ENCODE peak calls at places on chromosomes 5 and 9, in eight cellular contexts. M is upper lobe of left lung, A is tibial nerve, G is transverse colon, J is testis, Q is breast epithelium, S is IMR-90, C is body of pancreas. E is an unnamed sample.

GRCh38 chr9:118946669-118947068 is 422.6 kb downstream of the BRINP1 start:
- DNase-seq in J (no peak), G (no peak), M (no peak), C (no peak), Q (no peak), S (no peak), A (no peak), E (no peak)

GRCh38 chr9:111036946-111037743 is 1.1 kb downstream of the LPAR1 start:
- DNase-seq in M (no peak), J (peak; percentile 33), G (no peak), C (no peak), S (peak; percentile 37), Q (no peak), A (no peak), E (no peak)

GRCh38 chr9:129407905-129408452 is 212.9 kb downstream of the C9orf50 start:
- DNase-seq in J (no peak), A (no peak), G (no peak), M (no peak), Q (no peak), S (no peak), C (no peak), E (no peak)

GRCh38 chr9:120152295-120152694 is 427.7 kb downstream of the CDK5RAP2 start:
- DNase-seq in J (peak; percentile 31), A (no peak), Q (no peak), M (no peak), C (no peak), S (no peak), G (no peak), E (no peak)

GRCh38 chr5:139294372-139295165 is 1.0 kb downstream of the MATR3 start:
- DNase-seq in J (peak; percentile 87), G (peak; percentile 78), S (peak; percentile 82), Q (peak; percentile 69), C (peak; percentile 66), A (peak; percentile 72), M (peak; percentile 95), E (peak; percentile 68)

GRCh38 chr5:22541037-22541436 is 312.1 kb downstream of the CDH12 start:
- DNase-seq in C (no peak), Q (no peak), S (no peak), A (no peak), J (no peak), M (no peak), G (no peak), E (no peak)

GRCh38 chr9:94933429-94933828 is 206.9 kb downstream of the AOPEP start:
- DNase-seq in S (peak; percentile 61), G (no peak), A (no peak), J (no peak), M (no peak), C (no peak), Q (no peak), E (no peak)

GRCh38 chr5:147037517-147038205 is 159.1 kb upstream of the PPP2R2B start:
- DNase-seq in M (no peak), Q (no peak), C (no peak), S (peak; percentile 20), J (no peak), G (no peak), A (no peak), E (no peak)

GRCh38 chr5:54719384-54720306 is 202.1 kb downstream of the SNX18 start:
- DNase-seq in C (no peak), S (peak; percentile 81), J (no peak), M (peak; percentile 8), Q (no peak), A (no peak), G (no peak), E (peak; percentile 53)

GRCh38 chr5:173494446-173494845 is 122.0 kb downstream of the BOD1 start:
- DNase-seq in M (no peak), J (no peak), A (no peak), G (no peak), Q (no peak), S (no peak), C (no peak), E (no peak)

GRCh38 chr9:97740848-97741821 is 44.0 kb upstream of the XPA start:
- DNase-seq in J (peak; percentile 61), C (peak; percentile 60), A (peak; percentile 14), S (peak; percentile 62), M (peak; percentile 89), Q (peak; percentile 56), G (peak; percentile 23), E (peak; percentile 60)

GRCh38 chr5:127040779-127041520 is 10.6 kb upstream of the MARCHF3 start:
- DNase-seq in M (no peak), Q (no peak), J (no peak), C (no peak), S (peak; percentile 54), A (no peak), G (peak; percentile 56), E (peak; percentile 28)

GRCh38 chr5:187617-188451 is 3.5 kb upstream of the LRRC14B start:
- DNase-seq in S (no peak), J (no peak), G (no peak), C (no peak), M (peak; percentile 70), A (no peak), Q (no peak), E (no peak)
- TF ChIP-seq POLR2A in S (no peak), J (no peak), G (no peak), C (no peak), M (no peak), A (no peak), Q (no peak), E (no peak)

GRCh38 chr5:55913396-55914140 is 62.4 kb downstream of the IL31RA start:
- DNase-seq in C (no peak), A (no peak), J (no peak), S (no peak), G (no peak), M (no peak), Q (no peak), E (no peak)
- H3K4me3 ChIP-seq in C (no peak overlapping the region), A (no peak overlapping the region), J (no peak overlapping the region), S (no peak overlapping the region), G (no peak overlapping the region), M (no peak overlapping the region), Q (no peak overlapping the region), E (no peak overlapping the region)

GRCh38 chr5:132823481-132824050 is 6.9 kb downstream of the SHROOM1 start:
- DNase-seq in A (no peak), Q (no peak), S (no peak), J (no peak), M (no peak), G (no peak), C (no peak), E (no peak)

GRCh38 chr5:132821791-132822190 is 8.7 kb downstream of the SHROOM1 start:
- DNase-seq in S (peak; percentile 87), A (no peak), G (no peak), C (no peak), M (no peak), Q (no peak), J (peak; percentile 1), E (no peak)

GRCh38 chr5:132824426-132824825 is 6.0 kb downstream of the SHROOM1 start:
- DNase-seq in A (no peak), S (no peak), M (no peak), C (no peak), J (no peak), Q (no peak), G (no peak), E (no peak)

GRCh38 chr5:132821350-132821749 is 8.2 kb downstream of the SOWAHA start:
- DNase-seq in A (no peak), Q (no peak), J (peak; percentile 5), G (no peak), M (no peak), C (no peak), S (no peak), E (no peak)

DNA sequence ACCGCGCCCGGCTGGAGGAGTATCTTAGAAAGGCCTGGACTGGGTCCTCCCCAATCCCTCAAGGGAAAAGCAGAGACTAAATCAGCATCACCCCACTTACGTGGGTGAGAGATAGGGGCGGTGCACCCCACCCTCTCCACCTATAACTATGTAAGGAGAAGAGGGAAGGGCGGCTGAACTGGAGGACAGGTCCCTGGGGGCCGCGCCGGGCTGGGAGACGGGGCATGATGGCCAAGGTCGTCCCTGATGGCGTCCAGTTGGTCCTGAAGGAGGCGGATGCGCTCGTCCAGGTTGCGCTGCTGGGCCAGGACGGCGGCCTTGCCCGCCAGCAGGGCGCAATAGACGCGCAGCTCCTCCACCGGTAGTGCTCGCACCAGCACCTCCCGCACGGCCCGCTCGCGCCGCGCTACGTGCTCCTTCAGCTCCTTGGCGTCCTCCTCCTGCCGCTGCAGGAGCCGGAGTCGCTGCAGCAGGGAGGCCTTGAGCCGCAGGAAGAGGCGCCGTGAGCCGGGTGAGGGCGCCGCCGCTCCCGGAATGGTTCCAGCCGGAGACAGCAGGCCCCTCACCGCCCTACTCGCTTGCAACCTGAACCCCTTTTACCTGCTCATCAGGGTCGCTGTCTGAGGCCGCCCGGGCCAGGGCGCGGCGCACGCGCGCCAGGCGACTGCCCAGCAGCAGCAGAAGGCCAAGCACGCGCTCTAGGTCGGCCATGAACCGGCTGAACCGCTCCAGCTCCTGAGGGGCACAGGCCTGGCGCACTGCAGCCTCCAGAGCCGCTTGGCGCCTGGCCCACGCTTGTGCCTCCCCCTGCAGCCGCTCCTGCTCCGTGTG is 7.6 kb downstream of the SHROOM1 start:
- DNase-seq in G (no peak), Q (no peak), J (peak; percentile 63), M (peak; percentile 89), S (no peak), C (peak; percentile 38), A (no peak), E (no peak)
- TF ChIP-seq CTCF in G (no peak), Q (no peak), J (no peak), M (no peak), S (no peak), C (no peak), A (no peak), E (no peak)

GRCh38 chr5:151080620-151081425 is at the start of gene TNIP1:
- DNase-seq in G (peak; percentile 97), M (peak; percentile 100), A (peak; percentile 84), J (peak; percentile 93), Q (peak; percentile 88), C (peak; percentile 93), S (peak; percentile 88), E (peak; percentile 96)

GRCh38 chr5:151079838-151080619 is 805 bp downstream of the TNIP1 start:
- DNase-seq in A (no peak), J (no peak), Q (no peak), C (no peak), G (no peak), S (peak; percentile 82), M (no peak), E (no peak)

GRCh38 chr5:151077419-151077818 is 3.4 kb downstream of the TNIP1 start:
- DNase-seq in Q (no peak), G (no peak), M (no peak), A (no peak), C (no peak), J (no peak), S (no peak), E (no peak)

GRCh38 chr5:151076616-151077015 is 4.2 kb downstream of the TNIP1 start:
- DNase-seq in C (no peak), Q (no peak), G (no peak), J (no peak), S (no peak), A (no peak), M (no peak), E (no peak)

DNA sequence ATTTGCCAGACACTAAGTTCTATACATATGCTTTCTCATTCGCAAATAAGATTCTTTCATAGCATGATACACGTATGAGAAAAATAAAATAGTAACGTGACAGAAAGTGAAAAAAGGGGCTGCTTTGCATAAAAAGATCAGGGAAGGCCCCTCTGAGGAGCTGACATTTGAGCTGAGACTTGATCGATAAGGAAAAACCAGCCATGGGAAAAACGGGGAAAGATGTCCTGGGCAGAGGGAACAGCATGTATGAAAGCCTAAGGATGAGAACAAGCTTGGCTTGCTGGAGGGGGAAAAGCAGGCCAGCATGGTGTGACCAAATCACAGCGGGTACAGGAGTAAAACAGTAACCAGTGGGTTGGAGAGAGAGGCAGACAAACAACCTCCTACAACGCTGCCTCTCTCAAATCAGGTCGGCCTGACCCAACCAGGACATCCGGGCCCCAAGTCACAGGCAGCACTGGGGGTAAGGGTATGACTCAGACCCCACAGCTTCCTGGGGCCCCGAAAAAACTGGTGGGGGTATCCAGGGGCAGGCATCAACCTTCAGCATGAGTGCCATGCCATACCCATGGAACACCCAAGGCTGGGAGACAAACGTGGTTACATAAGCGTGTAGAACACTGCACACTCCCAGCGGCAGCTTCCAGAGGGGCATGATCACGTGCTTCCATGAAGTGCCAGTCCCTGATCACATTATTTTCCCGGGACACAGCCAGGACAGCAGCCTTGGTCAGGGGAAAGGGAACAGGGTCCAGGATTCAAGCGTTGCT is 2.2 kb downstream of the TNIP1 start:
- DNase-seq in C (no peak), S (no peak), M (no peak), Q (no peak), G (peak; percentile 54), A (no peak), J (no peak), E (no peak)
- TF ChIP-seq POLR2A in C (peak; percentile 40), S (no peak), M (no peak), Q (no peak), G (no peak), A (no peak), J (no peak), E (no peak)